ENCODE peak calls at places on chromosomes 2 and 18, in four cellular contexts. A, H, Q and W are unnamed samples.
A peak's percentile ranks its signal among the peaks of the same experiment; 100 is the strongest.

GRCh38 chr2:43021791-43022500 is 204.5 kb downstream of the ZFP36L2 start:
- DNase-seq in A (no peak), H (no peak), Q (no peak), W (peak; percentile 7)

GRCh38 chr2:148721991-148722777 is 77.6 kb downstream of the EPC2 start:
- DNase-seq in A (no peak), H (no peak), Q (peak; percentile 24), W (no peak)

GRCh38 chr2:151049746-151050145 is 211.9 kb downstream of the RBM43 start:
- DNase-seq in A (no peak), Q (peak; percentile 69), H (peak; percentile 5), W (no peak)

GRCh38 chr2:99640568-99641215 is 150.9 kb upstream of the REV1 start:
- DNase-seq in Q (peak; percentile 29), H (no peak), A (no peak), W (no peak)

GRCh38 chr2:216216951-216217903 is 108.1 kb downstream of the XRCC5 start:
- DNase-seq in Q (peak; percentile 71), H (peak; percentile 13), A (peak; percentile 58), W (no peak)

GRCh38 chr2:36800381-36800780 is 103.9 kb downstream of the VIT start:
- DNase-seq in Q (no peak), A (no peak), H (no peak), W (no peak)

GRCh38 chr2:23160006-23160405 is 225.0 kb upstream of the KLHL29 start:
- DNase-seq in H (no peak), A (no peak), Q (no peak), W (no peak)

GRCh38 chr18:6405237-6406074 is 9.3 kb downstream of the L3MBTL4 start:
- DNase-seq in Q (no peak), H (no peak), A (no peak), W (no peak)

GRCh38 chr2:11502740-11503292 is 31.0 kb upstream of the GREB1 start:
- DNase-seq in H (peak; percentile 42), A (no peak), Q (peak; percentile 13), W (peak; percentile 13)

GRCh38 chr18:36610258-36610657 is 218.5 kb downstream of the TPGS2 start:
- DNase-seq in A (no peak), Q (no peak), H (no peak), W (no peak)

GRCh38 chr2:179812501-179812900 is 48.9 kb downstream of the ZNF385B start:
- DNase-seq in A (no peak), Q (no peak), H (no peak), W (no peak)

GRCh38 chr2:215535726-215536125 is 99.9 kb upstream of the FN1 start:
- DNase-seq in A (no peak), Q (no peak), H (no peak), W (no peak)

GRCh38 chr2:12116228-12116750 is 369.9 kb downstream of the LPIN1 start:
- DNase-seq in Q (no peak), A (no peak), H (no peak), W (no peak)

GRCh38 chr2:222797308-222797707 is 63.5 kb upstream of the ACSL3 start:
- DNase-seq in H (peak; percentile 32), A (peak; percentile 43), Q (peak; percentile 34), W (no peak)

GRCh38 chr2:217573565-217573964 is 429.2 kb downstream of the TNS1 start:
- DNase-seq in A (no peak), H (peak; percentile 7), Q (peak; percentile 89), W (no peak)

GRCh38 chr2:127139766-127140165 is 32.8 kb upstream of the BIN1 start:
- DNase-seq in A (no peak), H (no peak), Q (no peak), W (no peak)

GRCh38 chr2:219737270-219737691 is 109.9 kb downstream of the SLC4A3 start:
- DNase-seq in A (no peak), H (peak; percentile 50), Q (peak; percentile 43), W (no peak)

GRCh38 chr2:108965540-108966299 is 23.3 kb downstream of the EDAR start:
- DNase-seq in H (no peak), A (no peak), Q (no peak), W (no peak)

GRCh38 chr2:238138331-238139102 is at the start of gene KLHL30:
- DNase-seq in H (no peak), A (no peak), Q (no peak), W (no peak)

GRCh38 chr2:205972113-205972512 is 113.9 kb downstream of the INO80D start:
- DNase-seq in A (no peak), H (no peak), Q (no peak), W (no peak)

GRCh38 chr2:11348209-11348749 is 3.8 kb upstream of the ROCK2 start:
- DNase-seq in A (no peak), H (no peak), Q (no peak), W (no peak)

GRCh38 chr2:158495175-158495574 is 38.4 kb downstream of the PKP4 start:
- DNase-seq in H (no peak), Q (peak; percentile 74), A (no peak), W (no peak)

GRCh38 chr2:147037048-147037447 is 807.8 kb upstream of the ACVR2A start:
- DNase-seq in H (no peak), Q (no peak), A (no peak), W (no peak)

GRCh38 chr2:23708771-23709170 is 218.2 kb downstream of the ATAD2B start:
- DNase-seq in H (no peak), A (no peak), Q (no peak), W (no peak)

GRCh38 chr2:211103989-211104388 is 547.6 kb downstream of the CPS1 start:
- DNase-seq in Q (no peak), A (no peak), H (no peak), W (no peak)

GRCh38 chr2:30217644-30218361 is 13.5 kb upstream of the LBH start:
- DNase-seq in A (no peak), H (no peak), Q (no peak), W (peak; percentile 48)

DNA sequence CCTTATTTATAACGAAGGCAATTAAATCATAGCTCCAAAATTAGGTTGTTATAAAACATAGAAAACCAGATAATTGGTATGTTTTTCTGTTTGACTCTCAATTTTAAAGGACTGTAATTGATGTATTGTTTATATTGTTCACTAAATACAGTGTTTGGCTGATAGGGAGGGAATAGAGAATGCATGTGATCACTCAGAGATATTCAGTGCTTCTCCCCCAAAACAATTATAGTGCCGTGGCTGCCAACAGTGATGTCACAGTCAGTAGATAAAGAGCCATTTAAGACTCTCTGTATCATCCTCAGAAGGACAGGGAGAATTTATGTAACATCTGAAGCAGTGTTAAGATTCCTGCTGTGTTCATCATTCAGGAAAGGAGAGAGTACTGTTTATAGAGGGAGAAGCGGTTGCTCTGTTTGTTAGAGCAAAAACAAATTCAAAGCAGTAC is 69.6 kb downstream of the PHLPP1 start:
- DNase-seq in Q (peak; percentile 84), H (peak; percentile 21), A (no peak), W (no peak)
- TF ChIP-seq RAD21 in Q (no peak), H (no peak), A (no peak), W (no peak)

GRCh38 chr2:176533505-176534193 is 264.4 kb downstream of the MTX2 start:
- DNase-seq in H (no peak), A (no peak), Q (no peak), W (no peak)

GRCh38 chr2:176535480-176536113 is 266.4 kb downstream of the MTX2 start:
- DNase-seq in Q (no peak), A (no peak), H (no peak), W (no peak)

GRCh38 chr2:176537932-176538331 is 268.7 kb downstream of the MTX2 start:
- DNase-seq in Q (no peak), H (no peak), A (peak; percentile 34), W (no peak)

GRCh38 chr2:176536739-176537138 is 267.5 kb downstream of the MTX2 start:
- DNase-seq in A (no peak), H (no peak), Q (no peak), W (no peak)

GRCh38 chr2:176534798-176535479 is 265.7 kb downstream of the MTX2 start:
- DNase-seq in A (no peak), H (no peak), Q (no peak), W (no peak)
- TF ChIP-seq RAD21 in A (no peak), H (no peak), Q (no peak), W (no peak)

GRCh38 chr2:166373951-166374350 is 1.8 kb downstream of the SCN9A start:
- DNase-seq in A (peak; percentile 50), Q (peak; percentile 95), H (peak; percentile 80), W (no peak)
- TF ChIP-seq RAD21 in A (no peak), Q (no peak), H (no peak), W (no peak)

GRCh38 chr2:46007412-46007811 is 289.8 kb upstream of the EPAS1 start:
- DNase-seq in A (no peak), H (no peak), Q (no peak), W (no peak)
- TF ChIP-seq RAD21 in A (no peak), H (no peak), Q (no peak), W (no peak)

GRCh38 chr2:33122726-33123125 is 176.0 kb downstream of the LTBP1 start:
- DNase-seq in Q (no peak), A (no peak), H (no peak), W (no peak)
- TF ChIP-seq RAD21 in Q (no peak), A (no peak), H (no peak), W (no peak)

GRCh38 chr2:224136394-224136793 is 97.3 kb upstream of the SERPINE2 start:
- DNase-seq in A (no peak), H (no peak), Q (no peak), W (no peak)
- TF ChIP-seq RAD21 in A (no peak), H (no peak), Q (no peak), W (no peak)

GRCh38 chr2:174335605-174336402 is 1.1 kb downstream of the SP9 start:
- DNase-seq in H (peak; percentile 80), A (peak; percentile 72), Q (no peak), W (no peak)

GRCh38 chr2:174338155-174338495 is 3.4 kb downstream of the SP9 start:
- DNase-seq in H (no peak), Q (no peak), A (no peak), W (no peak)

GRCh38 chr2:174337337-174338154 is 2.8 kb downstream of the SP9 start:
- DNase-seq in H (peak; percentile 73), Q (no peak), A (peak; percentile 70), W (no peak)

GRCh38 chr2:174334781-174335604 is at the start of gene SP9:
- DNase-seq in A (peak; percentile 91), H (peak; percentile 89), Q (peak; percentile 46), W (no peak)

DNA sequence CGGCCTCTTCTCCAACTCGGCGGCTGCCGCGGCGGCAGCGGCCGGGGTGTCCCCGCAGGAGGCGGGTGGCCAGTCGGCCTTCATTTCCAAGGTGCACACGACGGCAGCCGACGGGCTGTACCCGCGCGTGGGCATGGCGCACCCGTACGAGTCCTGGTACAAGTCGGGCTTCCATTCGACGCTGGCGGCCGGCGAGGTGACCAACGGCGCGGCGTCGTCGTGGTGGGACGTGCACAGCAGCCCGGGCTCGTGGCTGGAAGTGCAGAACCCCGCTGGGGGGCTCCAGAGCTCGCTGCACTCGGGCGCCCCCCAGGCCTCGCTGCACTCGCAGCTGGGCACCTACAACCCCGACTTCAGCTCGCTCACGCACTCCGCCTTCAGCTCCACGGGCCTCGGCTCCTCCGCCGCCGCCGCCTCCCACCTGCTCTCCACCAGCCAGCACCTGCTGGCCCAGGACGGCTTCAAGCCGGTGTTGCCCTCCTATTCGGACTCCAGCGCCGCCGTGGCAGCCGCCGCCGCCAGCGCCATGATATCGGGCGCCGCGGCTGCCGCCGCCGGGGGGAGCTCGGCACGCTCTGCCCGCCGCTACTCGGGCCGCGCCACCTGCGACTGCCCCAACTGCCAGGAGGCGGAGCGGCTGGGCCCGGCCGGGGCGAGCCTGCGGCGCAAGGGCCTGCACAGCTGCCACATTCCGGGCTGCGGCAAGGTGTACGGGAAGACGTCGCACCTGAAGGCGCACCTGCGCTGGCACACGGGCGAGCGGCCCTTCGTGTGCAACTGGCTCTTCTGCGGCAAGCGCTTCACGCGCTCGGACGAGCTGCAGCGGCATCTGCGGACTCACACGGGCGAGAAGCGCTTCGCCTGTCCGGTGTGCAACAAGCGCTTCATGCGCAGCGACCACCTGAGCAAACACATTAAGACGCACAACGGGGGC is 1.9 kb downstream of the SP9 start:
- DNase-seq in A (peak; percentile 79), H (peak; percentile 85), Q (no peak), W (peak; percentile 48)
- TF ChIP-seq RAD21 in A (no peak), H (peak; percentile 35), Q (no peak), W (peak; percentile 10)